ENCODE peak calls at places on chromosomes 16 and 17, in four cellular contexts. C is GM12878, P is K562, M is WTC11. J is an unnamed sample.

GRCh38 chr17:32161506-32162365 is 19.4 kb downstream of the RHOT1 start:
- DNase-seq in C (no peak), P (no peak), M (no peak), J (no peak)

GRCh38 chr17:32100971-32101631 is 41.2 kb upstream of the RHOT1 start:
- DNase-seq in C (no peak), P (no peak), M (no peak), J (no peak)

GRCh38 chr17:27423651-27424050 is 32.6 kb upstream of the KSR1 start:
- DNase-seq in C (no peak), P (no peak), M (no peak), J (no peak)

GRCh38 chr17:56009795-56010715 is 143.2 kb upstream of the ANKFN1 start:
- DNase-seq in C (no peak), P (no peak), M (no peak), J (no peak)

GRCh38 chr17:47955497-47956461 is 1.9 kb downstream of the PRR15L start:
- DNase-seq in C (no peak), P (no peak), M (no peak), J (no peak)

GRCh38 chr16:19613834-19614233 is 58.3 kb downstream of the VPS35L start:
- DNase-seq in C (no peak), P (no peak), M (no peak), J (no peak)

GRCh38 chr16:87499189-87499486 is 6.3 kb upstream of the ZCCHC14 start:
- DNase-seq in C (no peak), P (no peak), M (no peak), J (no peak)

GRCh38 chr17:77316191-77316641 is 175.4 kb downstream of the SEC14L1 start:
- DNase-seq in C (no peak), P (no peak), M (peak), J (no peak)

GRCh38 chr16:23379707-23380106 is 73.3 kb downstream of the COG7 start:
- DNase-seq in C (no peak), P (no peak), M (no peak), J (no peak)

GRCh38 chr17:48160177-48160967 is 52.8 kb downstream of the SNX11 start:
- DNase-seq in C (no peak), P (no peak), M (peak), J (no peak)

GRCh38 chr17:81958633-81959342 is 2.2 kb downstream of the NOTUM start:
- DNase-seq in C (no peak), P (peak), M (no peak), J (no peak)

GRCh38 chr17:71081666-71082065 is 912.3 kb downstream of the KCNJ2 start:
- DNase-seq in C (no peak), P (no peak), M (no peak), J (no peak)

GRCh38 chr17:71084219-71084618 is 914.9 kb downstream of the KCNJ2 start:
- DNase-seq in C (no peak), P (peak), M (peak), J (peak)

GRCh38 chr17:71084838-71085237 is 915.5 kb downstream of the KCNJ2 start:
- DNase-seq in C (no peak), P (no peak), M (no peak), J (no peak)

GRCh38 chr17:71080937-71081336 is 911.6 kb downstream of the KCNJ2 start:
- DNase-seq in C (no peak), P (no peak), M (peak), J (no peak)

GRCh38 chr17:71085238-71086033 is 916.1 kb downstream of the KCNJ2 start:
- DNase-seq in C (no peak), P (peak), M (peak), J (peak)
- TF ChIP-seq ATF3 in C (no peak), P (no peak), M (no peak), J (no peak)

GRCh38 chr17:50205931-50206505 is 4.6 kb upstream of the COL1A1 start:
- DNase-seq in C (no peak), P (no peak), M (no peak), J (no peak)

GRCh38 chr17:50207792-50208567 is 6.5 kb upstream of the COL1A1 start:
- DNase-seq in C (no peak), P (no peak), M (peak), J (no peak)

GRCh38 chr17:50205111-50205821 is 3.8 kb upstream of the COL1A1 start:
- DNase-seq in C (no peak), P (peak), M (peak), J (no peak)

GRCh38 chr17:50207318-50207717 is 5.9 kb upstream of the COL1A1 start:
- DNase-seq in C (no peak), P (no peak), M (peak), J (no peak)

GRCh38 chr17:50206604-50207293 is 5.3 kb upstream of the COL1A1 start:
- DNase-seq in C (no peak), P (peak), M (peak), J (no peak)
- TF ChIP-seq ETV6 in C (no peak), P (no peak), M (no peak), J (no peak)

GRCh38 chr17:34318474-34318873 is 761 bp upstream of the CCL8 start:
- DNase-seq in C (no peak), P (peak), M (peak), J (no peak)
- TF ChIP-seq ATF3 in C (no peak), P (no peak), M (no peak), J (no peak)

GRCh38 chr17:21208352-21208751 is 5.6 kb downstream of the TMEM11 start:
- DNase-seq in C (no peak), P (no peak), M (no peak), J (no peak)

GRCh38 chr17:21202512-21202911 is 11.4 kb downstream of the TMEM11 start:
- DNase-seq in C (no peak), P (no peak), M (no peak), J (no peak)

GRCh38 chr17:21201874-21202273 is 12.1 kb downstream of the TMEM11 start:
- DNase-seq in C (no peak), P (no peak), M (no peak), J (no peak)

GRCh38 chr17:21201302-21201602 is 12.7 kb downstream of the TMEM11 start:
- DNase-seq in C (no peak), P (no peak), M (no peak), J (no peak)

DNA sequence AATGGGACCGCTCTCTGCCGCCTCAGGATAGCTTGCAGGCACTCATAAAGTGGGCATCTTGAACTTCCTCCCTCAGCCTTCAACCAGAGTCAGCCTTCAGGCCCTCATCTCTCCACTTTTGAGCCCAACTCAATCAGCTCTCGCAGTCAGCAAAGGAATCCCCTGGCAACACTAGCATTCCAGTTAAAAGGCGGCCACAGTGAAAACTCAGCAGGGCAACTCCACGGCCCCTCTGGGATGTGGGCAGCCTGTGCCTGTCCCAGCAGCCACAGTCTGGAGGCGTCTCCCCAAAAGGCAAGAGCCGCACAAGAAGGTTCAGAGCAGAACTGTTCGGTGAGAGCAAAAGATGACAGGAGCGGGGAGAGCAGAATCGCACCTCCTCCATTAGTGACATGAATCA is 9.0 kb downstream of the TMEM11 start:
- DNase-seq in C (no peak), P (no peak), M (no peak), J (no peak)
- TF ChIP-seq ETV6 in C (no peak), P (no peak), M (no peak), J (no peak)

DNA sequence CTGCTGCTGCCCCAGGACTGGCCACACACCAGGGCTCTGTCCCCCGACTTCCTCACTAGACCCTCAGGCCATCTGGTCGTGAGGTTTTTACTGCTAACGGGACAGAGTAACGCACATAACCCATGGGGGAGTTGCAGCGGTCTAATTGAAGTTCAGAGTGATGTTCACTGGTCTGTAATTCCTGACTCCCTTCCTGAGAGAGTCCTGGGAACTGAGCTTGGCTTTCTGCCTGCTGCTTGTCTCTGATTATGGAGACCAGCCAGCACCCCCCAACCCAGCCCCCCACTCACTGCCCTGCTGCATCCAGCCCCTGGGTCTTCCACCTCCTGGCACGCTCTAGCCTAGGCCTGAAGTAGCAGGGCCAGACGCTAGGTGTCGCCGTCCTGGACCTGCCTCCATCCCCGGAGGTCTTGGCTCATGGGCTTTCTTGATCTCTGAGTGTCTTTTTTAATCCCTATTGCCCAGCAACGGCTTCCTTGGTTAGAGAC is 192.9 kb downstream of the CCDC182 start:
- DNase-seq in C (no peak), P (peak), M (peak), J (no peak)
- TF ChIP-seq ATF3 in C (no peak), P (no peak), M (no peak), J (no peak)

GRCh38 chr17:1109606-1110523 is 69.9 kb downstream of the ABR start:
- DNase-seq in C (no peak), P (no peak), M (peak), J (peak)

GRCh38 chr17:1107777-1108559 is 71.8 kb downstream of the ABR start:
- DNase-seq in C (no peak), P (no peak), M (peak), J (no peak)

GRCh38 chr17:1108560-1108809 is 71.3 kb downstream of the ABR start:
- DNase-seq in C (no peak), P (no peak), M (peak), J (no peak)

GRCh38 chr17:1110524-1110843 is 69.3 kb downstream of the ABR start:
- DNase-seq in C (no peak), P (no peak), M (no peak), J (no peak)

DNA sequence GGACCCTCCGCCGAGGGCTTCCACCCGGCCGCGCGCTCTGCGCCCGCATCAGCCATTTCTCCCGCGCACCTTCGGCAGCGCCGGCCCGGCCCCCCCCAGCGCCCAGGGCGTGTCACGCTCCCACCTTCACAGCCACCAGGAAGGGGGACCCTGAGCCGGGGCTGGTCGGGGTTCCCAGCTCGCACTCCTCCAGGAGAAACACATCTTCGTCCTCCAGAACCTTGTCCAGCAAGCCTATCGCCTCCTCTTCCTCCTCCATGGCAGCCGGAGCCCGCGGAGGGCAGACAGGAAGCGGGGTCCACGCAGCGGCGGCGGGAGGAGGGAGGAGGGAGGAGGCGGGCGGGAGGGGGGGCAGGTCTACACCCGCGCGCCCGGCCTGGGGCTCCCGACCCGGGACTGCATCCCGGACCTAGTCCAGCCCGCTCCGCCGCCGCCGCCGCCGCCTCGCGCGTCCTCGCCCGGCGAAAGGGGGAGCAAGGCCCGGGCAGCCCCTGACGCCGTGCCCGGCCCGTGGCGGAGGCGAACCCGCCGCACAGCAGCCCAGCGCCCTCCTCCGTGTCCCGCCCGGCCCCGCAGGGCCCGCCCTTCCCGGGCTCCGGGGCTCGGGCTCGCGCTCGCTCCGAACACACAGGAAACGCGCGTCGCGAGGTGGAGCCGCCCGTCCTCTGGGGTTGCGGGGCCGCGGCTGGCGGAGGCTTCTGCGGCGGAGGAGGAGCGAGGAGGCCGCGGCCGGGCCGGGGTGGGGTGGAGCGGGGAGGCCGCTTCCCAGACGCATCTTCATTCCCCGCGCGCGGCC is 70.8 kb downstream of the ABR start:
- DNase-seq in C (no peak), P (no peak), M (peak), J (no peak)
- TF ChIP-seq ETV6 in C (no peak), P (no peak), M (no peak), J (no peak)